ENCODE peak calls at places on chromosomes 7 and 10, in six cellular contexts. A is choroid plexus epithelial cell, H is AG10803, X is vagina, D is AG09309, B is fibroblast of pulmonary artery. Z is an unnamed sample.

GRCh38 chr7:18429547-18429946 is 66.0 kb upstream of the HDAC9 start:
- DNase-seq in D (no peak), B (peak; percentile 64), X (no peak), A (peak; percentile 64), H (peak; percentile 69), Z (no peak)

GRCh38 chr10:119055472-119055871 is 25.1 kb downstream of the EIF3A start:
- DNase-seq in D (no peak), X (no peak), B (no peak), H (no peak), A (no peak), Z (no peak)

GRCh38 chr10:62647375-62648092 is 157.0 kb upstream of the ADO start:
- DNase-seq in A (no peak), H (no peak), B (no peak), X (no peak), D (no peak), Z (no peak)

GRCh38 chr7:8228068-8228467 is 33.9 kb downstream of the ICA1 start:
- DNase-seq in H (no peak), B (no peak), D (no peak), A (no peak), X (no peak), Z (no peak)

GRCh38 chr10:74150151-74151056 is at the start of gene AP3M1:
- DNase-seq in D (no peak), A (no peak), H (no peak), X (no peak), B (no peak), Z (peak; percentile 77)

GRCh38 chr10:5477948-5478693 is 21.2 kb downstream of the CALML5 start:
- DNase-seq in A (no peak), H (no peak), X (no peak), D (no peak), B (no peak), Z (no peak)

GRCh38 chr7:97001656-97002554 is 3.4 kb upstream of the DLX6 start:
- DNase-seq in B (no peak), H (no peak), A (no peak), X (no peak), D (no peak), Z (no peak)

GRCh38 chr7:73921623-73922528 is 60.9 kb downstream of the TMEM270 start:
- DNase-seq in X (no peak), D (no peak), B (no peak), H (no peak), A (no peak), Z (no peak)

GRCh38 chr10:11478807-11479206 is 132.6 kb downstream of the USP6NL start:
- DNase-seq in X (no peak), B (no peak), H (no peak), A (no peak), D (no peak), Z (no peak)

GRCh38 chr7:102306916-102307677 is 20.4 kb downstream of the SH2B2 start:
- DNase-seq in D (no peak), H (peak; percentile 13), B (no peak), X (no peak), A (peak; percentile 66), Z (peak; percentile 53)

GRCh38 chr10:49605939-49606509 is 4.1 kb upstream of the SLC18A3 start:
- DNase-seq in H (no peak), A (no peak), B (no peak), D (no peak), X (no peak), Z (no peak)

GRCh38 chr7:158953912-158954311 is 97.6 kb downstream of the DYNC2I1 start:
- DNase-seq in A (no peak), X (no peak), H (no peak), B (no peak), D (no peak), Z (no peak)

GRCh38 chr7:80588591-80588990 is 49.9 kb upstream of the CD36 start:
- DNase-seq in D (no peak), X (no peak), B (peak; percentile 10), H (peak; percentile 37), A (peak; percentile 39), Z (no peak)

GRCh38 chr7:99489235-99489634 is 10.8 kb downstream of the ZNF394 start:
- DNase-seq in D (no peak), A (no peak), X (no peak), H (no peak), B (no peak), Z (no peak)

GRCh38 chr7:30922596-30922995 is 10.9 kb downstream of the AQP1 start:
- DNase-seq in A (no peak), H (no peak), X (no peak), B (no peak), D (no peak), Z (peak; percentile 8)

GRCh38 chr10:46284286-46285229 is 2.2 kb upstream of the ANTXRL start:
- DNase-seq in X (peak; percentile 95), D (no peak), H (peak; percentile 78), B (peak; percentile 49), A (peak; percentile 52), Z (peak; percentile 80)

GRCh38 chr7:7103343-7104313 is 78.7 kb upstream of the C1GALT1 start:
- DNase-seq in X (no peak), A (peak; percentile 88), B (peak; percentile 85), H (peak; percentile 83), D (peak; percentile 61), Z (no peak)

GRCh38 chr10:104339469-104340098 is 1.3 kb upstream of the ITPRIP start:
- DNase-seq in X (no peak), D (no peak), B (peak; percentile 83), A (peak; percentile 85), H (peak; percentile 74), Z (no peak)

GRCh38 chr7:36644625-36645422 is 79.5 kb downstream of the AOAH start:
- DNase-seq in D (no peak), H (no peak), B (no peak), X (no peak), A (peak; percentile 21), Z (no peak)

GRCh38 chr7:64312826-64313225 is 935 bp upstream of the ZNF736 start:
- DNase-seq in D (no peak), B (no peak), H (no peak), A (peak; percentile 5), X (no peak), Z (no peak)

GRCh38 chr10:98664329-98665042 is 217.8 kb upstream of the HPS1 start:
- DNase-seq in X (no peak), H (peak; percentile 9), B (peak; percentile 48), A (peak; percentile 48), D (no peak), Z (peak; percentile 21)

GRCh38 chr7:121101083-121101482 is 112.6 kb downstream of the CPED1 start:
- DNase-seq in D (no peak), X (no peak), A (no peak), B (no peak), H (no peak), Z (no peak)

GRCh38 chr7:128831178-128831993 is 1.2 kb downstream of the FLNC start:
- DNase-seq in X (no peak), B (peak; percentile 71), D (no peak), A (peak; percentile 66), H (peak; percentile 64), Z (peak; percentile 89)

GRCh38 chr10:133021116-133021962 is 66.4 kb upstream of the ADGRA1 start:
- DNase-seq in D (no peak), A (no peak), X (no peak), H (no peak), B (no peak), Z (no peak)

GRCh38 chr10:60820093-60820769 is 42.0 kb downstream of the CDK1 start:
- DNase-seq in A (peak; percentile 65), X (no peak), D (peak; percentile 78), B (peak; percentile 49), H (peak; percentile 93), Z (no peak)

GRCh38 chr10:29748109-29748650 is 113.4 kb upstream of the SVIL start:
- DNase-seq in D (no peak), H (no peak), A (no peak), B (no peak), X (no peak), Z (no peak)
- TF ChIP-seq CTCF in D (no peak), H (no peak), A (no peak), B (no peak), X (no peak), Z (no peak)

DNA sequence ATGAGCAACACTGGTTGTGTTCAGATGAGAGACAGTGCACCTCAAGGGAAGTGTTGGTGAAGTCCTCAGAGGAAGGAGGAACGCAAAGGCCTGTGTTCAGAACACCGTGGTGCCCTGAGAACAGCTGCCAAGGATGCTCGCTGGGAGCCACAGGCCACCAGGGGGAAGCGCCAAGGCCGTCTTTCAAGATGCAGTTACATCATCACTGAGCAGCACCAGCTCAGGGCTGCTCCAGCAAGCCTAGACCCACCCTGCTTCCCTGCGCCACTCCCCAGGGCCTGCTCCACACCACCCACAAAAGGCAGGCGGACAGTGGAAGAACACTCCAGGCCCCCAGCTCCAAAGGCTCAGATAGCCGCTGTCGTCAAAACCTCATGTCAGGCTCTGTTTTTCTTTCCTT is 378.8 kb downstream of the DPP6 start:
- DNase-seq in A (no peak), X (no peak), H (no peak), B (no peak), D (no peak), Z (no peak)
- TF ChIP-seq CTCF in A (no peak), X (no peak), H (no peak), B (no peak), D (no peak), Z (no peak)

GRCh38 chr10:69179743-69180524 is at the start of gene SUPV3L1:
- DNase-seq in A (peak; percentile 99), X (no peak), D (peak; percentile 93), H (peak; percentile 98), B (peak; percentile 98), Z (peak; percentile 85)
- TF ChIP-seq CTCF in A (no peak), X (no peak), D (no peak), H (no peak), B (no peak), Z (no peak)

DNA sequence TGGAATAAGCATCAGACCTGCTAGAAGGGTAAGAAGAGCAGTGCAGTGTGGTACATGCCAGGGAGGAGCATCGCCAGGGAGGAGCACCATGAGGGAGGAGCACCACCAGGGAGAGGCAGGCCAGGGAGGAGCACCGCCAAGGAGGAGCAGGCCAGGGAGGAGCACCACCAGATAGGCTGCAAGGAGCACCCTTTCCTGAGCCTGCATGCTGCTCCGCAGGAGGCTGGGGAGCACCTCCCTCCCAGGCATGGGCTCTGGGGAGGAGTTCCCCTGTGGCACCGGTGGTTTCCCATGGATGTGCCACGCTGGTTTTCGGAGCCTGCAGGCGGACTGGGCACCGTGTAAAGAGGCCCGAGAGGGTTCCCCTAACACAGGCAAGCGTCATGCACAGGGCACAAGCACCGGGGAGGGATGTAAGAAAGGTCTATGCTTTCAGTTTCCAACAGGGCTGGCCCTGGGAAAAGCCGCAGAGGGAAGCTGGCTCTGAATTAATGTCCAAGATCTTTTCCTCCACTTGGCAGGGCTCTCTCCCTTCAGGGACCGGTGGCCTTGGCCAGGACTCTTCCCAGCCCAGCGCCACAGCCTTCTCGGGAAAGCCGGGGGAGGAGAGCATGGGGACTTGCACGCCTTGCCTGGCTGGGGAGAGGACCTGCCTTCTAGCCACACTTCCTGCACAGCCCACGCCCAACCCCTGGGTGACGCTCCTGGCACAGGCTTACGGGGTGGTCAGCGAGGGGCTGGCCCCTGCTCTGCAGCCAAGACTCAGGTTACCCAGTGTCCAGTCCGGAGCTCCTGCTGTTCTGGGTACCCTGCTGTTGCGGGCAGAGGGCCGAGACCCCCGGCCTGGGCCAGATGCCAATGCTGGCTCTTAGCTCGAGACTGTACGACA is 11.5 kb upstream of the GPER1 start:
- DNase-seq in D (no peak), X (no peak), B (peak; percentile 42), H (no peak), A (no peak), Z (no peak)
- TF ChIP-seq CTCF in D (no peak), X (no peak), B (peak; percentile 2), H (no peak), A (no peak), Z (no peak)

GRCh38 chr7:5139998-5140397 is 50.0 kb upstream of the WIPI2 start:
- DNase-seq in H (peak; percentile 3), X (no peak), A (peak; percentile 25), B (peak; percentile 41), D (no peak), Z (peak; percentile 53)
- TF ChIP-seq CTCF in H (peak; percentile 24), X (no peak), A (peak; percentile 59), B (peak; percentile 48), D (peak; percentile 29), Z (peak; percentile 40)

GRCh38 chr7:133036290-133036689 is 45.6 kb downstream of the CHCHD3 start:
- DNase-seq in B (no peak), D (no peak), X (no peak), H (no peak), A (no peak), Z (no peak)
- TF ChIP-seq CTCF in B (no peak), D (no peak), X (no peak), H (no peak), A (no peak), Z (no peak)

Z was measured in glutamatergic neuron.